ENCODE peak calls at places on chromosome 10, in ten cellular contexts. One of them, this sample, is unnamed.

GRCh38 chr10:29144126-29144525 is 144.7 kb upstream of the LYZL1 start:
- DNase-seq in substantia nigra: no peak
- DNase-seq in GM13976: no peak
- DNase-seq in RWPE1: no peak
- DNase-seq in transverse colon: no peak
- DNase-seq in GM20000: no peak
- DNase-seq in nucleus accumbens: no peak
- DNase-seq in C1 segment of cervical spinal cord: no peak
- DNase-seq in activated effector memory CD4-positive, alpha-beta T cell treated with anti-CD3 and anti-CD28 coated beads, Interleukin-2, amount 50 U/mL, for 16 hours: no peak
- DNase-seq in fibroblast of pulmonary artery: no peak
- DNase-seq in this sample: no peak

GRCh38 chr10:104336829-104337526 is 1.3 kb downstream of the ITPRIP start:
- DNase-seq in GM13976: peak
- DNase-seq in transverse colon: no peak
- DNase-seq in nucleus accumbens: no peak
- DNase-seq in activated effector memory CD4-positive, alpha-beta T cell treated with anti-CD3 and anti-CD28 coated beads, Interleukin-2, amount 50 U/mL, for 16 hours: no peak
- DNase-seq in RWPE1: no peak
- DNase-seq in GM20000: peak
- DNase-seq in substantia nigra: no peak
- DNase-seq in fibroblast of pulmonary artery: peak
- DNase-seq in C1 segment of cervical spinal cord: no peak
- DNase-seq in this sample: no peak

GRCh38 chr10:62491597-62491996 is 117.4 kb downstream of the ZNF365 start:
- DNase-seq in RWPE1: peak
- DNase-seq in transverse colon: no peak
- DNase-seq in activated effector memory CD4-positive, alpha-beta T cell treated with anti-CD3 and anti-CD28 coated beads, Interleukin-2, amount 50 U/mL, for 16 hours: no peak
- DNase-seq in C1 segment of cervical spinal cord: no peak
- DNase-seq in nucleus accumbens: no peak
- DNase-seq in substantia nigra: no peak
- DNase-seq in fibroblast of pulmonary artery: peak
- DNase-seq in GM13976: no peak
- DNase-seq in GM20000: no peak
- DNase-seq in this sample: no peak

GRCh38 chr10:33334170-33334838 is at the start of gene NRP1:
- DNase-seq in substantia nigra: peak
- DNase-seq in C1 segment of cervical spinal cord: no peak
- DNase-seq in fibroblast of pulmonary artery: no peak
- DNase-seq in activated effector memory CD4-positive, alpha-beta T cell treated with anti-CD3 and anti-CD28 coated beads, Interleukin-2, amount 50 U/mL, for 16 hours: peak
- DNase-seq in nucleus accumbens: peak
- DNase-seq in RWPE1: peak
- DNase-seq in transverse colon: peak
- DNase-seq in GM13976: peak
- DNase-seq in GM20000: peak
- DNase-seq in this sample: no peak

GRCh38 chr10:133241501-133242205 is 4.0 kb downstream of the VENTX start:
- DNase-seq in substantia nigra: no peak
- DNase-seq in nucleus accumbens: no peak
- DNase-seq in transverse colon: no peak
- DNase-seq in fibroblast of pulmonary artery: no peak
- DNase-seq in GM20000: no peak
- DNase-seq in C1 segment of cervical spinal cord: no peak
- DNase-seq in RWPE1: no peak
- DNase-seq in GM13976: peak
- DNase-seq in activated effector memory CD4-positive, alpha-beta T cell treated with anti-CD3 and anti-CD28 coated beads, Interleukin-2, amount 50 U/mL, for 16 hours: no peak
- DNase-seq in this sample: no peak

GRCh38 chr10:72740526-72740925 is 48.6 kb downstream of the MCU start:
- DNase-seq in C1 segment of cervical spinal cord: no peak
- DNase-seq in GM13976: no peak
- DNase-seq in RWPE1: peak
- DNase-seq in GM20000: no peak
- DNase-seq in activated effector memory CD4-positive, alpha-beta T cell treated with anti-CD3 and anti-CD28 coated beads, Interleukin-2, amount 50 U/mL, for 16 hours: no peak
- DNase-seq in fibroblast of pulmonary artery: peak
- DNase-seq in transverse colon: peak
- DNase-seq in substantia nigra: no peak
- DNase-seq in nucleus accumbens: no peak
- DNase-seq in this sample: no peak

GRCh38 chr10:59079386-59080226 is 96.8 kb upstream of the PHYHIPL start:
- DNase-seq in GM13976: no peak
- DNase-seq in fibroblast of pulmonary artery: peak
- DNase-seq in GM20000: no peak
- DNase-seq in transverse colon: no peak
- DNase-seq in nucleus accumbens: no peak
- DNase-seq in activated effector memory CD4-positive, alpha-beta T cell treated with anti-CD3 and anti-CD28 coated beads, Interleukin-2, amount 50 U/mL, for 16 hours: no peak
- DNase-seq in RWPE1: peak
- DNase-seq in C1 segment of cervical spinal cord: no peak
- DNase-seq in substantia nigra: no peak
- DNase-seq in this sample: no peak

GRCh38 chr10:283916-284356 is 148.7 kb downstream of the ZMYND11 start:
- DNase-seq in GM20000: peak
- DNase-seq in fibroblast of pulmonary artery: no peak
- DNase-seq in C1 segment of cervical spinal cord: no peak
- DNase-seq in activated effector memory CD4-positive, alpha-beta T cell treated with anti-CD3 and anti-CD28 coated beads, Interleukin-2, amount 50 U/mL, for 16 hours: peak
- DNase-seq in transverse colon: no peak
- DNase-seq in substantia nigra: no peak
- DNase-seq in RWPE1: no peak
- DNase-seq in GM13976: peak
- DNase-seq in nucleus accumbens: no peak
- DNase-seq in this sample: no peak

This sample was measured in T-helper 17 cell.